ENCODE peak calls at places on chromosome 15, in six cellular contexts. E, U, W, C, R and X are unnamed samples.
A peak's percentile ranks its signal among the peaks of the same experiment; 100 is the strongest.

GRCh38 chr15:34365836-34366235 is 1.2 kb downstream of the LPCAT4 start:
- DNase-seq in E (no peak), U (no peak), W (no peak), C (no peak), R (no peak), X (no peak)

GRCh38 chr15:43776718-43777292 is at the start of gene ELL3:
- DNase-seq in E (peak; percentile 88), U (peak; percentile 74), W (no peak), C (peak; percentile 32), R (peak; percentile 89), X (peak; percentile 93)

GRCh38 chr15:73628976-73629854 is 4.0 kb downstream of the NPTN start:
- DNase-seq in E (no peak), U (no peak), W (no peak), C (no peak), R (no peak), X (no peak)

GRCh38 chr15:63256433-63256884 is 20.9 kb upstream of the APH1B start:
- DNase-seq in E (no peak), U (no peak), W (no peak), C (no peak), R (no peak), X (no peak)

GRCh38 chr15:33131880-33132279 is 62.6 kb downstream of the FMN1 start:
- DNase-seq in E (no peak), U (no peak), W (no peak), C (no peak), R (no peak), X (no peak)

GRCh38 chr15:61157933-61158332 is 71.2 kb downstream of the RORA start:
- DNase-seq in E (peak; percentile 83), U (no peak), W (no peak), C (no peak), R (no peak), X (no peak)

GRCh38 chr15:73127302-73127936 is 75.2 kb downstream of the NEO1 start:
- DNase-seq in E (no peak), U (peak; percentile 8), W (no peak), C (no peak), R (no peak), X (no peak)

GRCh38 chr15:66094331-66094730 is 159.2 kb downstream of the MEGF11 start:
- DNase-seq in E (no peak), U (no peak), W (no peak), C (no peak), R (no peak), X (peak; percentile 37)

GRCh38 chr15:52095597-52096262 is 16.8 kb downstream of the BCL2L10 start:
- DNase-seq in E (no peak), U (no peak), W (no peak), C (no peak), R (no peak), X (no peak)

GRCh38 chr15:39135989-39136388 is 444.9 kb upstream of the THBS1 start:
- DNase-seq in E (no peak), U (no peak), W (no peak), C (no peak), R (no peak), X (no peak)

GRCh38 chr15:84748274-84749110 is at the start of gene ZNF592:
- DNase-seq in E (peak; percentile 80), U (peak; percentile 78), W (no peak), C (peak; percentile 24), R (peak; percentile 91), X (peak; percentile 94)

GRCh38 chr15:50765202-50765967 is at the start of gene SPPL2A:
- DNase-seq in E (peak; percentile 92), U (peak; percentile 71), W (peak; percentile 26), C (peak; percentile 39), R (peak; percentile 89), X (peak; percentile 94)

GRCh38 chr15:76991741-76992645 is 2.9 kb upstream of the PSTPIP1 start:
- DNase-seq in E (peak; percentile 79), U (no peak), W (no peak), C (no peak), R (peak; percentile 73), X (peak; percentile 68)

GRCh38 chr15:36254446-36254845 is 325.0 kb upstream of the CDIN1 start:
- DNase-seq in E (no peak), U (no peak), W (no peak), C (no peak), R (no peak), X (no peak)

GRCh38 chr15:66740802-66741201 is 38.8 kb downstream of the SMAD6 start:
- DNase-seq in E (no peak), U (no peak), W (no peak), C (no peak), R (peak; percentile 43), X (peak; percentile 59)

GRCh38 chr15:25668901-25669300 is 194.2 kb downstream of the ATP10A start:
- DNase-seq in E (no peak), U (no peak), W (no peak), C (no peak), R (no peak), X (no peak)

GRCh38 chr15:25671132-25671531 is 192.0 kb downstream of the ATP10A start:
- DNase-seq in E (no peak), U (no peak), W (no peak), C (no peak), R (no peak), X (no peak)

GRCh38 chr15:25667829-25668228 is 195.3 kb downstream of the ATP10A start:
- DNase-seq in E (no peak), U (no peak), W (no peak), C (no peak), R (no peak), X (no peak)

GRCh38 chr15:25668236-25668635 is 194.9 kb downstream of the ATP10A start:
- DNase-seq in E (no peak), U (no peak), W (no peak), C (no peak), R (no peak), X (no peak)

DNA sequence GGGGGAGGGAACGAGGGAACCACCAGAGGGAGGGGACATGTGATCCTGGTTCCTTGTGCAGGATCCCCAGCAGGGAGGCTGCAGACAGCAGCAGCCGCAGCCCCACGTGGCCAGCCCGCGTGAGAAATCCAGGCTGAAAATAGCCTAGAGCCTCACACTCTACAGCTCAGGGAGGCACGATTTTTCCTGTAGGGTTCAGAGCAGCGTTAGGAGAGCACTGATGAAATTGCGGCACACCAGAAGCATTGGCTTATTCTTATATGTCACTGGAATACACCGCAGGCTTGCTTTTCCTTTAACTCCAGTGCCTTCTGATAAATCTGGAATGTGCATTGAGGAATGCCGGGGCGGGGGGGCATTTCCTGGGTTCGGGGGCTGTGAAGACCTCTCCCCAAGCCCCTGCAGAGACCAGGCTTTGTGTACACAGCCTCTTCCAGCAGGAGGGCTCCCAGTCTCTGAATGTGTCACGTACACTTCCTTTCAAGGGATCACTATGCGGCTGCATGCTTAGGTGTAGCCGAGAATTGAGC is 193.0 kb downstream of the ATP10A start:
- DNase-seq in E (no peak), U (no peak), W (no peak), C (peak; percentile 63), R (no peak), X (peak; percentile 68)
- H3K27ac ChIP-seq in E (peak overlapping the region; percentile 1), U (no peak overlapping the region), W (peak overlapping the region; percentile 72), C (peak overlapping the region; percentile 92), R (no peak overlapping the region), X (no peak overlapping the region)

GRCh38 chr15:80506494-80506893 is 102.3 kb downstream of the ARNT2 start:
- DNase-seq in E (no peak), U (no peak), W (no peak), C (no peak), R (no peak), X (no peak)

GRCh38 chr15:80501453-80501852 is 97.3 kb downstream of the ARNT2 start:
- DNase-seq in E (no peak), U (no peak), W (no peak), C (no peak), R (no peak), X (no peak)

GRCh38 chr15:80504931-80505330 is 100.7 kb downstream of the ARNT2 start:
- DNase-seq in E (no peak), U (no peak), W (no peak), C (no peak), R (no peak), X (no peak)

GRCh38 chr15:80502782-80503181 is 98.6 kb downstream of the ARNT2 start:
- DNase-seq in E (no peak), U (no peak), W (no peak), C (no peak), R (no peak), X (no peak)

GRCh38 chr15:80503319-80503952 is 99.3 kb downstream of the ARNT2 start:
- DNase-seq in E (no peak), U (no peak), W (no peak), C (no peak), R (no peak), X (no peak)
- H3K4me3 ChIP-seq in E (no peak overlapping the region), U (no peak overlapping the region), W (no peak overlapping the region), C (no peak overlapping the region), R (no peak overlapping the region), X (no peak overlapping the region)

GRCh38 chr15:92909131-92909781 is 9.1 kb downstream of the CHD2 start:
- DNase-seq in E (no peak), U (no peak), W (no peak), C (no peak), R (no peak), X (no peak)
- H3K4me1 ChIP-seq in E (peaks cover 92% of the 10 kb centered on the region), U (peaks cover 96% of the 10 kb centered on the region), W (peaks cover 73% of the 10 kb centered on the region), C (peaks cover 21% of the 10 kb centered on the region), R (peaks cover 94% of the 10 kb centered on the region), X (peaks cover 92% of the 10 kb centered on the region)

GRCh38 chr15:100918690-100919480 is at the start of gene LRRK1:
- DNase-seq in E (no peak), U (no peak), W (no peak), C (no peak), R (peak; percentile 77), X (peak; percentile 84)

GRCh38 chr15:100920516-100921135 is 1.5 kb downstream of the LRRK1 start:
- DNase-seq in E (no peak), U (no peak), W (no peak), C (no peak), R (no peak), X (no peak)

GRCh38 chr15:100918034-100918689 is 995 bp upstream of the LRRK1 start:
- DNase-seq in E (peak; percentile 88), U (peak; percentile 50), W (no peak), C (peak; percentile 36), R (peak; percentile 92), X (peak; percentile 93)

GRCh38 chr15:100922192-100923040 is 3.3 kb downstream of the LRRK1 start:
- DNase-seq in E (no peak), U (no peak), W (no peak), C (no peak), R (no peak), X (no peak)

DNA sequence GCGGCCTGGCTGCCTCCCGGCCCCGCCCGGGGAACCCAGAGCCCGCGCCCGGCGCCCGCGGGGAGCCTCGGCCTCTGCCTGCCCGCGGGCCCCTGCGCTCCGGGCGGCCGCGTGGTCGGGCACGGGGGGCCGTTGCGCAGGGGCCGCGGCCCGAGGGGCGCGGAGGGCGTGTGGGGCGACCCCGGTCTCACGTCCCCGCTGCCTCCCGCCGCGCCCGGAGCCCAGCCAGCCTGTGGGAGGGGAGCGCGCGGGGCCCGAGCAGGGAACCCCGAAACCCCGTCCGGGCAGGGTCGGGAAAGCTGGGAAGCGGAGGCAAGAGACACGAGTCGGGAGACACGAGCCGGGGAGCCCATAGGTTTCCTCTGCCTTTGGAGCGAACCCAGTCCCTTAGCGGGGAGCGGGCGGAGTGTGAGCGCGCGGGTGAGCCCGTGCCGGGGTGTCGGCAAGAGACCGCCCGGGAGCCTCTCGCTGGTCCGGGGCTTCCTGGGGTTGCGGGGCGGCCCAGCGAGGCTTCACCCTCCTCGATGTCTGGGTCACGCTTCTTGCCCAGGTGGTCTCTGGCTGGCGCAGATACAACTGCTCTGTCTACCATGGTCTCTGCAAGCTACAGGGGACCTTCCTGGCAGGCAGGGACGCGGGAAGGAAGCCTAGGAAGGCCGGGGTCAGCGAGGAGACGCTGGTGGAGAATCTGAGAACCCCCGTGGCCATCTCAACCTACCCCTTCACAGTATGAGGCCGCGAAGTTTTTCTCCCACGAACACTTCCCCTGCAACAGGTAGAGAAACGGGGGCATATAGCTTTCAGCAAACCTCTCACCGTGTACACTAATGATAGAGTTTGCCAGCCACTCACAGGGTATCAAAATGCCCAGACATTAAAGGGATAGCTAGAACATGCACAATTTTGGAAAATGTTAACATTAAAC is 586 bp downstream of the LRRK1 start:
- DNase-seq in E (no peak), U (no peak), W (no peak), C (no peak), R (peak; percentile 60), X (peak; percentile 73)
- H3K27ac ChIP-seq in E (peak overlapping the region; percentile 69), U (no peak overlapping the region), W (peak overlapping the region; percentile 79), C (peak overlapping the region; percentile 41), R (peak overlapping the region; percentile 57), X (peak overlapping the region; percentile 63)